ENCODE peak calls at places on chromosomes 7 and 10, in six cellular contexts. Y is cardiac muscle cell, Z is type B pancreatic cell, M is spleen, V is neural crest cell, H is Panc1. F is an unnamed sample.

GRCh38 chr10:24463683-24464426 is 254.9 kb downstream of the KIAA1217 start:
- DNase-seq in Y (no peak), Z (no peak), M (no peak), V (no peak), H (peak), F (no peak)

GRCh38 chr10:121952226-121952625 is 22.8 kb downstream of the NSMCE4A start:
- DNase-seq in Y (no peak), Z (no peak), M (no peak), V (no peak), H (no peak), F (no peak)

GRCh38 chr7:1944619-1945210 is 274.6 kb downstream of the ELFN1 start:
- DNase-seq in Y (no peak), Z (no peak), M (peak), V (no peak), H (no peak), F (no peak)

GRCh38 chr7:23470290-23471089 is at the start of gene IGF2BP3:
- DNase-seq in Y (peak), Z (peak), M (peak), V (peak), H (peak), F (peak)

GRCh38 chr10:62613429-62613828 is 191.1 kb upstream of the ADO start:
- DNase-seq in Y (no peak), Z (no peak), M (no peak), V (no peak), H (no peak), F (no peak)

GRCh38 chr10:67955614-67956013 is 71.2 kb downstream of the SIRT1 start:
- DNase-seq in Y (no peak), Z (no peak), M (no peak), V (no peak), H (no peak), F (no peak)

GRCh38 chr10:131174651-131175540 is 136.6 kb downstream of the TCERG1L start:
- DNase-seq in Y (no peak), Z (peak), M (peak), V (no peak), H (no peak), F (no peak)

GRCh38 chr7:79132844-79133451 is 320.5 kb downstream of the MAGI2 start:
- DNase-seq in Y (no peak), Z (no peak), M (no peak), V (no peak), H (peak), F (no peak)

GRCh38 chr7:81623251-81623855 is 146.5 kb downstream of the HGF start:
- DNase-seq in Y (no peak), Z (no peak), M (no peak), V (no peak), H (no peak), F (no peak)

GRCh38 chr7:8261711-8262695 is at the start of gene ICA1:
- DNase-seq in Y (peak), Z (peak), M (peak), V (peak), H (no peak), F (no peak)

GRCh38 chr7:141663081-141663510 is 38.9 kb downstream of the DENND11 start:
- DNase-seq in Y (no peak), Z (no peak), M (no peak), V (no peak), H (no peak), F (peak)

GRCh38 chr7:127578711-127579275 is 6.6 kb downstream of the GCC1 start:
- DNase-seq in Y (no peak), Z (no peak), M (no peak), V (no peak), H (no peak), F (no peak)

GRCh38 chr7:130966246-130967009 is 232.4 kb upstream of the KLF14 start:
- DNase-seq in Y (no peak), Z (no peak), M (no peak), V (no peak), H (no peak), F (no peak)

DNA sequence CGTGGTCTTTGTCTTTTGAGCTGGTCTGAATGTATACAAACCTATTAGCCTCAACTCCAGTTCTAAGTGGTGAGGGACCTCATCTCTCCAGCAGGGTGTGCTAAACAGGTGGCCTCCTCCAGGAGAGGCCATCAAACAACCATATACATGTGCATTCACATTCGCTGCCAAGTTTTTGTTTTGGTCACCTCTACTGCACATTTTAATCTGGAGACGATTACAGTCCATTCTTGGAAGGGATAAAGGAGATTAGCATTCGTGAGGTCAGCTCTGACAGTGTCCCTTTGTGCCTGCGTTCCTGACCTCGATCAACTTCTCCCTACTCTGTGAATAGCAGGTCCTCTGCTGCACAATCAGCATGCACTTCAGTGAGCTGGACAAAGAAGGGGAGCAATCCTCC is 60.8 kb downstream of the RHOBTB1 start:
- DNase-seq in Y (peak), Z (no peak), M (no peak), V (no peak), H (peak), F (no peak)
- TF ChIP-seq CTCF in Y (peak), Z (peak), M (peak), V (peak), H (peak), F (peak)

DNA sequence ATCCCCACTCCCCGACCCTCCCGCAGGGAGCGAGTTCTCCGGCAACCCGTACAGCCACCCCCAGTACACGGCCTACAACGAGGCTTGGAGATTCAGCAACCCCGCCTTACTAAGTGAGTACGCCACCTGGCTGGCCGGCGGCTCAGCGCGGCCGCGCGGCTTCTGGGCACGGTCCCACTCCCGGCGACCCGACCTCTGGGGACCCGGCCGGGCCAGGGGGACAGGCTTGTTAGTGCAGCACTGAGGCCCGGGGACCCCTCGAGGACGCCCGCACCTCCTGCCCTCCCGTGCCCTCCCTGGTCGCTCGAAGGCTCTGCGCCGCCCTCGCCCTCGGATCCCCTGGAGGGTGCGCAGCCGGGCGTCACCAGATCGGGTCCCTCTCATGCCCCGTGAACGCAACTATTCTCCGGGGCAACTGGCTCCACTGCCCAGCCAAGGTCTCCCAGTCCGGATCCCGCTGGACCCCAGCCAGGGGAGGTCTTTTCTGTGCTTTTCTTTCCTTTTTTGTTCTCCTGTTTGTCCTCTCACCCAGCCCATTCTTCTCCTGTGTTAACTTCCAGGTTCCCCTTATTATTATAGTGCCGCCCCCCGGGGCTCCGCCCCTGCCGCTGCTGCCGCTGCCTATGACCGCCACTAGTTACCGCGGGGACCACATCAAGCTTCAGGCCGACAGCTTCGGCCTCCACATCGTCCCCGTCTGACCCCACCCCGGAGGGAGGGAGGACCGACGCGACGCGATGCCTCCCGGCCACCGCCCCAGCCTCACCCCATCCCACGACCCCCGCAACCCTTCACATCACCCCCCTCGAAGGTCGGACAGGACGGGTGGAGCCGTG is 81.8 kb downstream of the PAX2 start:
- DNase-seq in Y (peak), Z (no peak), M (peak), V (no peak), H (no peak), F (no peak)
- TF ChIP-seq CTCF in Y (peak), Z (no peak), M (peak), V (peak), H (no peak), F (peak)

DNA sequence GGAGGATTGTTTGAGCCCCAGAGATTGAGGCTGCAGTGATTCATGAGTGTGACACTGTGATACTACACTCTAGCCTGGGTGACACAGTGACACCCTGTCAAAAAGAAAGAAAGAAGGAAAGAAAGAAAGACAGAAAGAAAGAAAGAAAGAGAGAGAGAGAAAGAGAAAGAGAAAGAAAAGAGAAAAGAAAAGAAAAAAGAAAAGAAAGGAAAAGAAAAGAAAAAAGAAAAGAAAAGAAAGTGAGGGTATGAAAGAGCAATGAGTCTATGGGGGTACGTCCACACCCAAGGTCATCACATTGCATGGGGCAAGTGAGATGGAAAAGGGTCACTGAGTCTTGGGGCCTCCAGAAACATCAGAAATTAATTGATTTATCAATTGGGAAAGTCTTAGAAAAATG is 135.2 kb upstream of the CSTF2T start:
- DNase-seq in Y (no peak), Z (no peak), M (no peak), V (no peak), H (no peak), F (no peak)
- TF ChIP-seq CTCF in Y (no peak), Z (no peak), M (no peak), V (no peak), H (no peak), F (no peak)

GRCh38 chr7:150739045-150739432 is 1.8 kb downstream of the GIMAP5 start:
- DNase-seq in Y (no peak), Z (no peak), M (no peak), V (no peak), H (no peak), F (peak)
- TF ChIP-seq CTCF in Y (no peak), Z (no peak), M (no peak), V (no peak), H (peak), F (peak)

GRCh38 chr10:93113042-93113441 is 39.3 kb downstream of the CYP26A1 start:
- DNase-seq in Y (no peak), Z (no peak), M (no peak), V (no peak), H (no peak), F (no peak)

GRCh38 chr10:93121311-93121710 is 47.6 kb downstream of the CYP26A1 start:
- DNase-seq in Y (no peak), Z (peak), M (no peak), V (no peak), H (no peak), F (no peak)

GRCh38 chr10:93110472-93111146 is 36.9 kb downstream of the CYP26A1 start:
- DNase-seq in Y (no peak), Z (no peak), M (no peak), V (no peak), H (no peak), F (no peak)

DNA sequence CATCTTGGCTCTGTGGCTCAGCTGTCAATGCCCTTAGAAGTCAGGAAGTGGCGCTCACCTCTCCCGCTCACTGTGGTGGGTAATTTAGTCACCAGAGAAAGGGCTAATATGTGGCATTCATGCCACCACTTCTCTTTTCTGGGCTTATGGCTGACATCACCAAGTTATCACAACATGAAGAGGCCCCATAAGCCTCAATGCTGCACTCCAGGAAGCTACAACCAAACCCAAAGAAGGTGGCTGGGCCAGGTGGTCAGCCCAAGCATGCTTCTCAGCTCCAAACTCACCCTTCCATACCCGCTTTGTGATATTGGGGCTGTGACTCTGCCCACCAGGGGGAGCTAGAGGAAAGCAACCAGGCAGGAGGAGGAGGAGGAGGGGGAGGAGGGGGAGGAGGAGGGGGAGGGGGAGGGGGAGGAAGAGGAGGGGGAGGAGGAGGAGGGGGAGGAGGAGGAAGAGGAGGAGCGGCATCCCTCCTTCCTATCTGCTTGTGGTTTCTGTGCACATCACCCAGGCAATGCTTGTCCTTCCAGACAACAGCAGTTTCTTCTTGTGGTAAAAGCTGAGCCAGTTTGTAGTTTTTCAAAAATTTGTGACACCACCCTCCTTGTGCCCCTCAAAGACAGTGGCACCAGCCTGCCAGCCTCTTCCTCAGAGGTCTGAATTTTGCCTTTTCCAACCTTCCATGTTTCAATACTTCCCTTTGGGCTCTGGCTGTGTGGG is 42.1 kb downstream of the CYP26A1 start:
- DNase-seq in Y (peak), Z (peak), M (peak), V (peak), H (peak), F (peak)
- TF ChIP-seq CTCF in Y (peak), Z (peak), M (peak), V (peak), H (peak), F (peak)